ENCODE peak calls at places on chromosomes 6 and 20, in seven cellular contexts. P is neuronal stem cell, I is mesendoderm, Y is IMR-90, F is mesenchymal stem cell, T is H1, L is trophoblast cell. N is an unnamed sample.

GRCh38 chr6:111080713-111081112 is 6.6 kb upstream of the SLC16A10 start:
- DNase-seq in P (no peak), Y (no peak), T (no peak), I (no peak), F (no peak), L (no peak), N (no peak)

GRCh38 chr6:27814665-27815424 is 97.4 kb downstream of the OR2B2 start:
- DNase-seq in L (peak; percentile 69), T (peak; percentile 85), Y (peak; percentile 98), P (peak; percentile 91), F (peak; percentile 81), I (peak; percentile 99), N (peak; percentile 87)

GRCh38 chr20:58361549-58361948 is 27.5 kb upstream of the VAPB start:
- DNase-seq in T (no peak), F (peak; percentile 97), P (no peak), L (no peak), I (peak; percentile 35), Y (peak; percentile 51), N (no peak)

GRCh38 chr6:34358389-34358906 is 34.0 kb downstream of the NUDT3 start:
- DNase-seq in P (no peak), I (no peak), Y (peak; percentile 77), T (no peak), L (no peak), F (no peak), N (no peak)

GRCh38 chr20:24771651-24772061 is 177.4 kb upstream of the CST7 start:
- DNase-seq in F (no peak), L (no peak), P (no peak), I (no peak), T (no peak), Y (no peak), N (peak; percentile 22)

GRCh38 chr6:3873051-3873450 is 23.9 kb downstream of the FAM50B start:
- DNase-seq in I (no peak), L (no peak), Y (no peak), F (no peak), P (no peak), T (no peak), N (no peak)

GRCh38 chr6:159844737-159845645 is 44.9 kb downstream of the PNLDC1 start:
- DNase-seq in L (no peak), T (no peak), F (no peak), I (no peak), Y (no peak), P (no peak), N (no peak)

GRCh38 chr20:4717816-4718215 is 3.9 kb upstream of the PRND start:
- DNase-seq in P (no peak), I (peak; percentile 10), Y (no peak), L (no peak), F (no peak), T (no peak), N (no peak)

GRCh38 chr6:74073429-74073828 is 377.4 kb downstream of the CD109 start:
- DNase-seq in F (no peak), L (no peak), P (no peak), I (no peak), T (no peak), Y (peak; percentile 90), N (no peak)

GRCh38 chr20:1338096-1338495 is 9.2 kb upstream of the SDCBP2 start:
- DNase-seq in T (no peak), Y (no peak), F (no peak), I (no peak), P (no peak), L (no peak), N (peak; percentile 12)

GRCh38 chr6:68958327-68958726 is 323.2 kb downstream of the ADGRB3 start:
- DNase-seq in Y (no peak), P (no peak), T (no peak), L (no peak), I (no peak), F (no peak), N (no peak)

GRCh38 chr6:11744753-11745152 is 33.9 kb downstream of the ADTRP start:
- DNase-seq in Y (peak; percentile 71), F (peak; percentile 85), P (no peak), T (no peak), I (no peak), L (peak; percentile 11), N (no peak)

GRCh38 chr6:47780510-47781356 is 1.1 kb upstream of the OPN5 start:
- DNase-seq in P (peak; percentile 33), Y (peak; percentile 73), T (peak; percentile 3), I (peak; percentile 83), F (peak; percentile 76), L (no peak), N (peak; percentile 53)

GRCh38 chr6:156828280-156828703 is 51.1 kb downstream of the ARID1B start:
- DNase-seq in T (no peak), F (peak; percentile 92), I (peak; percentile 91), P (no peak), Y (peak; percentile 91), L (peak; percentile 57), N (no peak)

GRCh38 chr20:63363013-63363957 is 2.1 kb upstream of the CHRNA4 start:
- DNase-seq in I (no peak), F (no peak), P (no peak), T (no peak), L (no peak), Y (no peak), N (no peak)
- H3K79me1 ChIP-seq in I (no peaks in the 10 kb centered on the region), F (no peaks in the 10 kb centered on the region), P (no peaks in the 10 kb centered on the region), T (no peaks in the 10 kb centered on the region), L (no peaks in the 10 kb centered on the region), Y (no peaks in the 10 kb centered on the region), N (no peaks in the 10 kb centered on the region)

GRCh38 chr20:53322651-53323050 is 271.0 kb downstream of the ZNF217 start:
- DNase-seq in L (peak; percentile 21), Y (no peak), P (no peak), F (no peak), T (no peak), I (no peak), N (no peak)

GRCh38 chr20:53319716-53320115 is 273.9 kb downstream of the ZNF217 start:
- DNase-seq in Y (no peak), I (no peak), T (no peak), F (no peak), P (no peak), L (peak; percentile 57), N (no peak)

GRCh38 chr20:53316221-53316937 is 277.3 kb downstream of the ZNF217 start:
- DNase-seq in F (no peak), I (peak; percentile 50), L (no peak), Y (no peak), T (peak; percentile 38), P (no peak), N (no peak)

GRCh38 chr20:53321596-53321995 is 272.0 kb downstream of the ZNF217 start:
- DNase-seq in F (no peak), L (peak; percentile 59), Y (no peak), I (peak; percentile 31), P (no peak), T (no peak), N (no peak)

DNA sequence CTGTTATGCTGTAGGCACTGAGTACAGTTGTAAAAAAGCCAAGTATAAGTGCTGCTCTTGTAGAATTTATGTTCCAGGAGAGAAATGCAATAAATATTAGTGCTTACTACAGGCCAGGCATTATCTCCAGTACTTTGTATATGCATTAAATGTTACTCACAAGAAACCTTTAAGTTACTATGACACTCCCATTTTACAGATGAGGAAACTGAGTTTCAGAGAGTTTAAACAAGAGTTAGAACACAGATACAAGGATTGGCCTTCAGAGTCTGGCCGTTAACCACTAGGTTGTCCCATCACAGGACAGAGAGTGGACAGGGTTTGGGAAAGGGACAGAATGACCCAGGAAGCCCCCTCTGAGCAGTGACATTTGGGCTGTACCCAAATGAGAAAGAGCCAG is 274.4 kb downstream of the ZNF217 start:
- DNase-seq in P (no peak), F (no peak), T (no peak), L (no peak), Y (no peak), I (no peak), N (no peak)
- H3K79me1 ChIP-seq in P (no peaks in the 10 kb centered on the region), F (no peaks in the 10 kb centered on the region), T (no peaks in the 10 kb centered on the region), L (no peaks in the 10 kb centered on the region), Y (no peaks in the 10 kb centered on the region), I (no peaks in the 10 kb centered on the region), N (no peaks in the 10 kb centered on the region)

GRCh38 chr6:66291905-66292304 is 584.9 kb upstream of the EYS start:
- DNase-seq in T (no peak), P (no peak), L (no peak), F (no peak), I (no peak), Y (no peak), N (no peak)
- H3K79me1 ChIP-seq in T (no peaks in the 10 kb centered on the region), P (no peaks in the 10 kb centered on the region), L (no peaks in the 10 kb centered on the region), F (no peaks in the 10 kb centered on the region), I (no peaks in the 10 kb centered on the region), Y (no peaks in the 10 kb centered on the region), N (no peaks in the 10 kb centered on the region)

DNA sequence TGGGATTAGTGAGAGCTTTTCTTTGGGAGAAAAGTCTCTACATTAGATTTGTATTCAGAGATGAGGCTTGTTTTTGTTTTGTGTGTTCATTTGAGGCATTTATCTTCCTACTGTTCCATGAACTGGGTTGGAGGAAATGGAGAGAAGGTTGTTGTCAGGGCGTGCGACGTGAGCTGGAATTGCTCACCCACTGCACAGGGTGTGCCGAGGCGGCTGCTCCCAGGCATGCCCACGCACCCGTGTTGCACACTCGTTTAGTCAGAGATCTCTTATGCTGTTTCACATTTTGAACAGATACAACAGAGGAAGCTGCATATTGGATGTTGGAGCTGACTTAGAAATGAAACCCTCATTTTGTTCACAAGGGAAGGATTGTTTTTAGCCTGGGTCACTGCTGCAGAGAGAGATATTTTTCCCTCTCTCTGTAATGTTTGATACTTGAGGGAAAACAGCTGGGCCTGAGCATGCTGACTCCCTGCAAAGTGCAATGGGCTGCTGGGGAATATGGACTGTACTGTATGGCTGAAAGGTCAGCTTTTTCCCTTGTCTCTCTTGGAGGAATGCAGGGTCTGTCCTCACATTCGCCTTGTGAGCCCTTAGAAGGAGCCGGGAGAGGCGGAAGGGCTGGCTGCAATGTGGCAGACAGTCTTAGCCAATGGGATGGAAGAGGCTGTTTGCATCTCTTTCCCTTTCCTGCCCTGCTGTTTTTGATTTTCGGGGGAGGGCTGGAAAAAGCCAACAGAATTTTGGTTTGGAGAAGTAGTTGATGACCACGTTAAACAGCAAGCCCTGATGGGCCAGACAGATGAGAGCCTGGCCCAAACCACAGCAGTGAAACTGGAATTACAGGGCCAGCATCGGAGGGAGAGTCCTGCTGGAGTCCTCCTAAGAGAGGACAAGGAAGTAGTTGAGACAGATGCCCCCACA is 170.8 kb downstream of the SASH1 start:
- DNase-seq in I (peak; percentile 40), P (no peak), F (peak; percentile 78), L (peak; percentile 4), T (no peak), Y (peak; percentile 63), N (no peak)
- H3K79me1 ChIP-seq in I (peaks cover 2% of the 10 kb centered on the region), P (no peaks in the 10 kb centered on the region), F (peaks cover 21% of the 10 kb centered on the region), L (peaks cover 6% of the 10 kb centered on the region), T (no peaks in the 10 kb centered on the region), Y (peaks cover 22% of the 10 kb centered on the region), N (no peaks in the 10 kb centered on the region)

DNA sequence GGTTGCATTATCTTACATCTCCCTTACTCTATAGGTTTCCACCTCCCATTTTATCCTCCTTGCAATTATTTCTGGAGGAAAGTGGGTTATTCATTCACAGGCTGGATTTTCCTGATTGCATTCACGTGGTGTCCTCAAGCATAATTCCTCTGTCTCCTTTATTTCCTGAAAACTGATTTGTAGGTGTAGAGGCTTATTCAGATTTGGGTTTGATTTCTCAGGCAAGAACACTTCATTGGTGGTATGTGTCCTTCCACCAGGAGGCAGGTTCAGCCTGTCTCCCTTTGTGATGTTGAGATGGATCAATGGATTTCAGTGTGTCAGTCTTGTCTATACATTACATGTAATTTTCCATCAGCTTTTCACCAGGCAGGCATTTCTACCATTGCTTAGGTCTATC is 17.3 kb downstream of the DNPH1 start:
- DNase-seq in Y (no peak), I (peak; percentile 23), T (no peak), P (no peak), F (no peak), L (no peak), N (no peak)
- H3K79me1 ChIP-seq in Y (no peaks in the 10 kb centered on the region), I (no peaks in the 10 kb centered on the region), T (no peaks in the 10 kb centered on the region), P (no peaks in the 10 kb centered on the region), F (no peaks in the 10 kb centered on the region), L (no peaks in the 10 kb centered on the region), N (no peaks in the 10 kb centered on the region)